ENCODE peak calls at places on chromosome 10, in ten cellular contexts. N, Z, R, M, P, D, V, Q, X and H are unnamed samples.

GRCh38 chr10:6416892-6417512 is 163.1 kb downstream of the PRKCQ start:
- DNase-seq in X (no peak), M (no peak), N (peak; percentile 49), R (no peak), Q (no peak), P (peak; percentile 31), Z (peak; percentile 68), V (peak; percentile 58), D (peak; percentile 67), H (no peak)

GRCh38 chr10:18460061-18460460 is 191.3 kb downstream of the NSUN6 start:
- DNase-seq in Q (no peak), M (no peak), X (no peak), Z (no peak), R (no peak), V (no peak), N (no peak), D (no peak), P (no peak), H (no peak)

GRCh38 chr10:21515581-21516269 is 9.8 kb downstream of the SKIDA1 start:
- DNase-seq in R (no peak), Z (no peak), V (no peak), P (no peak), Q (no peak), X (no peak), M (no peak), N (no peak), D (no peak), H (no peak)

GRCh38 chr10:35487336-35488034 is 117.7 kb upstream of the GJD4 start:
- DNase-seq in X (no peak), Z (no peak), M (no peak), N (no peak), D (no peak), V (no peak), P (no peak), Q (peak; percentile 54), R (no peak), H (no peak)

GRCh38 chr10:45555789-45556188 is 116.8 kb downstream of the ZFAND4 start:
- DNase-seq in P (no peak), Q (no peak), D (no peak), V (no peak), R (no peak), N (no peak), Z (peak; percentile 56), M (no peak), X (no peak), H (no peak)

GRCh38 chr10:18565006-18565405 is 86.4 kb downstream of the NSUN6 start:
- DNase-seq in P (no peak), N (no peak), Q (no peak), M (no peak), V (no peak), R (no peak), X (no peak), Z (no peak), D (no peak), H (no peak)

GRCh38 chr10:132851451-132851850 is 65.5 kb upstream of the NKX6-2 start:
- DNase-seq in Z (no peak), X (no peak), V (no peak), R (no peak), P (no peak), N (no peak), Q (no peak), D (no peak), M (no peak), H (no peak)

GRCh38 chr10:119006451-119007210 is 22.9 kb upstream of the NANOS1 start:
- DNase-seq in R (no peak), M (no peak), X (no peak), D (no peak), P (peak; percentile 96), Z (peak; percentile 94), N (peak; percentile 98), V (no peak), Q (no peak), H (peak; percentile 77)

GRCh38 chr10:97176226-97176625 is 9.5 kb downstream of the SLIT1 start:
- DNase-seq in P (no peak), M (no peak), X (no peak), V (no peak), R (no peak), Q (no peak), D (no peak), Z (no peak), N (no peak), H (no peak)

GRCh38 chr10:132735341-132735775 is 50.6 kb downstream of the NKX6-2 start:
- DNase-seq in M (no peak), R (no peak), X (no peak), P (no peak), Q (no peak), D (no peak), N (no peak), V (no peak), Z (no peak), H (no peak)

GRCh38 chr10:110459600-110459999 is 38.1 kb upstream of the DUSP5 start:
- DNase-seq in X (no peak), Q (no peak), P (no peak), R (no peak), Z (no peak), N (no peak), D (no peak), M (no peak), V (no peak), H (no peak)

GRCh38 chr10:31770307-31770902 is 158.2 kb downstream of the ARHGAP12 start:
- DNase-seq in D (peak; percentile 56), Z (peak; percentile 33), R (peak; percentile 60), N (peak; percentile 46), Q (peak; percentile 41), P (no peak), X (no peak), M (peak; percentile 64), V (no peak), H (no peak)

GRCh38 chr10:7003821-7004220 is 407.0 kb downstream of the SFMBT2 start:
- DNase-seq in N (no peak), Z (no peak), R (no peak), X (no peak), D (no peak), Q (no peak), V (no peak), P (no peak), M (no peak), H (no peak)

GRCh38 chr10:28842321-28842720 is 165.0 kb downstream of the BAMBI start:
- DNase-seq in R (no peak), X (no peak), M (no peak), P (no peak), Z (peak; percentile 90), V (no peak), N (peak; percentile 31), D (no peak), Q (no peak), H (no peak)

GRCh38 chr10:124632064-124632531 is 112.1 kb downstream of the FAM53B start:
- DNase-seq in R (peak; percentile 89), X (no peak), P (peak; percentile 82), N (no peak), V (no peak), Q (no peak), M (peak; percentile 43), Z (peak; percentile 27), D (peak; percentile 45), H (peak; percentile 67)

GRCh38 chr10:62817120-62817762 is 1.1 kb upstream of the EGR2 start:
- DNase-seq in Q (peak; percentile 23), N (peak; percentile 70), R (peak; percentile 76), D (no peak), Z (peak; percentile 69), P (peak; percentile 52), V (peak; percentile 27), M (peak; percentile 58), X (peak; percentile 78), H (peak; percentile 70)

GRCh38 chr10:124683816-124684215 is 60.4 kb downstream of the FAM53B start:
- DNase-seq in P (no peak), Z (no peak), V (no peak), Q (peak; percentile 51), M (no peak), D (no peak), N (no peak), X (no peak), R (no peak), H (no peak)

GRCh38 chr10:22580711-22581110 is 133.7 kb downstream of the PIP4K2A start:
- DNase-seq in R (no peak), V (no peak), X (no peak), Z (no peak), Q (no peak), D (no peak), N (no peak), P (no peak), M (no peak), H (no peak)

GRCh38 chr10:71971311-71971731 is 7.1 kb downstream of the CHST3 start:
- DNase-seq in Q (no peak), M (no peak), X (no peak), R (no peak), D (no peak), V (no peak), N (no peak), Z (no peak), P (peak; percentile 59), H (no peak)
- H3K27ac ChIP-seq in Q (no peak overlapping the region), M (no peak overlapping the region), X (peak overlapping the region; percentile 17), R (no peak overlapping the region), D (no peak overlapping the region), V (no peak overlapping the region), N (peak overlapping the region; percentile 81), Z (peak overlapping the region; percentile 77), P (peak overlapping the region; percentile 46), H (peak overlapping the region; percentile 75)

GRCh38 chr10:131678171-131678570 is 222.6 kb upstream of the PPP2R2D start:
- DNase-seq in N (no peak), R (no peak), P (no peak), Q (no peak), V (no peak), Z (no peak), D (no peak), X (no peak), M (no peak), H (no peak)
- H3K27ac ChIP-seq in N (no peak overlapping the region), R (no peak overlapping the region), P (no peak overlapping the region), Q (no peak overlapping the region), V (no peak overlapping the region), Z (no peak overlapping the region), D (no peak overlapping the region), X (no peak overlapping the region), M (no peak overlapping the region), H (no peak overlapping the region)

GRCh38 chr10:71236822-71237682 is 24.7 kb downstream of the UNC5B start:
- DNase-seq in N (no peak), R (no peak), Q (no peak), P (no peak), D (no peak), Z (no peak), X (no peak), V (no peak), M (no peak), H (no peak)
- H3K27ac ChIP-seq in N (no peak overlapping the region), R (no peak overlapping the region), Q (no peak overlapping the region), P (no peak overlapping the region), D (no peak overlapping the region), Z (peak overlapping the region; percentile 99), X (no peak overlapping the region), V (no peak overlapping the region), M (no peak overlapping the region), H (no peak overlapping the region)

DNA sequence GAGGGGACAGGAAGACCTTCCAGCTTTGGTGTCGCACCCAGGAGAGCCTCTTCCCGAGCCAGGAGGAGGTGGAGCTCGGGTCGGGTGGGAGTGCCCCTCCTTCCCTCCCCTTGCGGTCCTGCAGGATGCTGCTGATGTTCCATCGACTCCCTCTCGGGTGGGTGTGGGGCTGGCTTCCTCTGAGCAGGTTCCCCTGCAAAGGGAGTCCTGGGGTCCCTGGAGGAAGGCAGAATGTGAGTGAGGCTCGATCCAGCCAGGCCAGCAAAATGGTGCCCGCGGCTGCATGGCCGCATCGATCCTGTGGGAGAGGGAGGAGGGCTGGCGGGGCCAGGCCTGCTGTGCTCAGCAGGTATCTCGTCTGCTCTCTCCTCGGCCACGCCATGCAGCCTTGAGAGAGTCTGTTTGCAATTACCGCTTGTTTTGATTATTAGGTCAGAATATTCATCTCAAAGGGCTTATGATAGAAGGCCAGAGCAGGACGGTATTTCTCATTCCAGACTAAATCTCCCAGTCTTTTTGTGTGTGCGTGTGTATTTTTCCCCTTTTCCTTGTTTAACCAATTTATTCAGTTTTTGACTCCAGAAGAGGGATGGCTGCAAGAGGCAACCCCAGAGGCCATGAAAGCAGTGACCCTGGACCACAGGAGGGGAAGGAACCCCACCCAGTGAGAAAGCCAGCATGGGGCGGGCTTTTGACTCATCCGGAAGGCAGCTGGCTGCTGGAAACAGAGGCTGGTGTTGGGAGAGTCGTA is 137.3 kb upstream of the ZMIZ1 start:
- DNase-seq in M (no peak), R (no peak), N (peak; percentile 92), V (no peak), Z (peak; percentile 74), D (no peak), X (no peak), Q (no peak), P (peak; percentile 57), H (peak; percentile 87)
- H3K27ac ChIP-seq in M (no peak overlapping the region), R (peak overlapping the region; percentile 11), N (no peak overlapping the region), V (no peak overlapping the region), Z (no peak overlapping the region), D (no peak overlapping the region), X (no peak overlapping the region), Q (no peak overlapping the region), P (no peak overlapping the region), H (peak overlapping the region; percentile 47)